ENCODE peak calls at places on chromosomes 7 and 10, in nine cellular contexts. B is activated naive CD4-positive, alpha-beta T cell; C is Ammon's horn; Y is WTC11; S is Calu3; I is central memory CD4-positive, alpha-beta T cell; F is type B pancreatic cell; X is cardiac muscle cell; V is stimulated activated CD8-positive, alpha-beta memory T cell treated with anti-CD3 and anti-CD28 coated beads, Interleukin-15, amount 100 ng/mL, for 1 hour. P is an unnamed sample.
A peak's percentile ranks its signal among the peaks of the same experiment; 100 is the strongest.

GRCh38 chr7:16916111-16916639 is 34.4 kb upstream of the AGR3 start:
- DNase-seq in I (no peak), F (no peak), B (no peak), C (no peak), V (no peak), S (peak; percentile 50), X (no peak), Y (no peak), P (no peak)

GRCh38 chr7:130560972-130561371 is 69.1 kb downstream of the MEST start:
- DNase-seq in S (peak; percentile 36), I (no peak), F (no peak), X (no peak), V (no peak), Y (no peak), B (no peak), C (no peak), P (no peak)

GRCh38 chr10:112446055-112446854 is 459 bp downstream of the ZDHHC6 start:
- DNase-seq in X (no peak), F (no peak), Y (no peak), B (no peak), I (no peak), V (no peak), S (no peak), C (peak; percentile 23), P (no peak)

GRCh38 chr10:82668266-82668665 is 793.3 kb downstream of the NRG3 start:
- DNase-seq in V (no peak), Y (no peak), S (no peak), X (no peak), B (no peak), F (no peak), I (no peak), C (no peak), P (no peak)

GRCh38 chr10:17643339-17643754 is 604 bp upstream of the STAM start:
- DNase-seq in V (no peak), I (no peak), B (no peak), S (peak; percentile 53), Y (peak; percentile 38), F (no peak), C (no peak), X (peak; percentile 71), P (peak; percentile 83)

GRCh38 chr10:794382-794956 is 105.0 kb upstream of the DIP2C start:
- DNase-seq in B (no peak), C (no peak), V (no peak), S (no peak), I (no peak), X (no peak), F (no peak), Y (no peak), P (peak; percentile 28)

GRCh38 chr7:39934132-39934531 is 15.9 kb upstream of the CDK13 start:
- DNase-seq in B (no peak), I (no peak), F (no peak), S (no peak), V (no peak), X (no peak), C (no peak), Y (no peak), P (no peak)

GRCh38 chr10:18429335-18429734 is 222.1 kb downstream of the NSUN6 start:
- DNase-seq in F (no peak), V (no peak), Y (no peak), I (no peak), B (no peak), S (no peak), C (no peak), X (no peak), P (no peak)

GRCh38 chr7:24965831-24966708 is 13.9 kb downstream of the OSBPL3 start:
- DNase-seq in Y (no peak), S (peak; percentile 81), F (no peak), V (no peak), B (no peak), I (peak; percentile 43), X (no peak), C (no peak), P (no peak)

GRCh38 chr10:18608581-18608980 is 42.8 kb downstream of the NSUN6 start:
- DNase-seq in V (no peak), B (no peak), F (no peak), X (no peak), S (no peak), I (no peak), C (no peak), Y (no peak), P (no peak)

GRCh38 chr10:75272896-75273295 is 37.1 kb upstream of the COMTD1 start:
- DNase-seq in S (peak; percentile 37), V (no peak), C (no peak), X (no peak), Y (no peak), I (no peak), B (no peak), F (no peak), P (no peak)

GRCh38 chr7:149099058-149099457 is 8.5 kb upstream of the ZNF786 start:
- DNase-seq in X (no peak), S (no peak), F (no peak), V (no peak), B (no peak), C (no peak), I (no peak), Y (no peak), P (no peak)

GRCh38 chr7:2198206-2198605 is 34.5 kb downstream of the MAD1L1 start:
- DNase-seq in F (no peak), V (no peak), C (no peak), I (no peak), B (no peak), Y (no peak), S (no peak), X (no peak), P (no peak)

GRCh38 chr7:143239822-143240221 is 18.0 kb downstream of the TAS2R40 start:
- DNase-seq in B (no peak), X (no peak), I (no peak), Y (no peak), V (no peak), F (no peak), S (no peak), C (no peak), P (no peak)

GRCh38 chr10:78688221-78688944 is 380.4 kb upstream of the ZMIZ1 start:
- DNase-seq in X (no peak), B (no peak), C (peak; percentile 21), Y (no peak), I (no peak), S (no peak), V (no peak), F (peak; percentile 64), P (no peak)

GRCh38 chr7:95141755-95142154 is 182.6 kb downstream of the PON1 start:
- DNase-seq in C (no peak), F (no peak), I (no peak), Y (no peak), X (no peak), S (no peak), B (no peak), V (no peak), P (no peak)

GRCh38 chr7:135385209-135385608 is 124.7 kb downstream of the CNOT4 start:
- DNase-seq in C (peak; percentile 24), F (no peak), X (no peak), S (no peak), I (no peak), B (no peak), V (no peak), Y (no peak), P (no peak)

GRCh38 chr10:33334839-33335549 is 527 bp upstream of the NRP1 start:
- DNase-seq in Y (peak; percentile 67), S (peak; percentile 85), V (no peak), F (peak; percentile 82), I (no peak), X (peak; percentile 86), B (no peak), C (peak; percentile 74), P (peak; percentile 11)

GRCh38 chr7:155722118-155722517 is 77.7 kb downstream of the RBM33 start:
- DNase-seq in C (no peak), I (no peak), Y (no peak), B (no peak), S (no peak), V (no peak), X (no peak), F (no peak), P (no peak)

GRCh38 chr10:122504551-122504950 is 43.2 kb downstream of the HTRA1 start:
- DNase-seq in Y (no peak), X (no peak), B (no peak), F (no peak), V (no peak), C (peak; percentile 98), I (no peak), S (peak; percentile 46), P (peak; percentile 91)

GRCh38 chr7:23469150-23469960 is 936 bp downstream of the IGF2BP3 start:
- DNase-seq in F (peak; percentile 72), S (peak; percentile 50), X (peak; percentile 54), Y (no peak), I (no peak), B (no peak), V (no peak), C (no peak), P (no peak)

GRCh38 chr10:93851169-93851568 is 42.6 kb upstream of the SLC35G1 start:
- DNase-seq in I (no peak), Y (no peak), S (no peak), F (no peak), C (no peak), B (no peak), V (no peak), X (no peak), P (no peak)

GRCh38 chr10:42933454-42934340 is 143.2 kb upstream of the RET start:
- DNase-seq in V (no peak), F (peak; percentile 67), Y (peak; percentile 41), X (peak; percentile 33), I (peak; percentile 17), S (peak; percentile 25), C (peak; percentile 44), B (no peak), P (no peak)

GRCh38 chr7:129801882-129802281 is 150.9 kb downstream of the UBE2H start:
- DNase-seq in S (no peak), I (no peak), C (no peak), B (no peak), V (no peak), Y (peak; percentile 21), F (no peak), X (no peak), P (no peak)

GRCh38 chr7:111796671-111797070 is 234.4 kb upstream of the IMMP2L start:
- DNase-seq in X (no peak), Y (peak; percentile 23), I (no peak), F (no peak), B (no peak), V (no peak), C (no peak), S (no peak), P (no peak)

GRCh38 chr10:80090120-80090519 is 11.7 kb downstream of the TMEM254 start:
- DNase-seq in C (no peak), F (no peak), I (no peak), B (no peak), X (no peak), S (no peak), V (no peak), Y (no peak), P (no peak)

GRCh38 chr7:34727464-34727995 is 69.5 kb downstream of the NPSR1 start:
- DNase-seq in B (no peak), I (no peak), X (no peak), F (no peak), C (no peak), Y (no peak), S (no peak), V (no peak), P (no peak)

GRCh38 chr10:58241346-58241745 is 26.3 kb downstream of the IPMK start:
- DNase-seq in I (no peak), S (no peak), Y (no peak), B (no peak), F (no peak), C (no peak), X (no peak), V (no peak), P (no peak)

GRCh38 chr10:132659206-132660091 is 121.9 kb downstream of the INPP5A start:
- DNase-seq in F (no peak), Y (no peak), B (no peak), X (no peak), V (no peak), I (no peak), S (no peak), C (no peak), P (no peak)

GRCh38 chr10:66625709-66626590 is 299.9 kb upstream of the LRRTM3 start:
- DNase-seq in Y (no peak), B (no peak), V (no peak), F (no peak), C (no peak), X (no peak), S (no peak), I (no peak), P (no peak)